ENCODE peak calls at places on chromosomes 5 and 9, in four cellular contexts. One of them, this sample, is unnamed.

GRCh38 chr5:464843-465590 is 22.0 kb downstream of the EXOC3 start:
- DNase-seq in amniotic epithelial cell: no peak
- DNase-seq in stimulated activated naive CD8-positive, alpha-beta T cell treated with anti-CD3 and anti-CD28 coated beads, Interleukin-15, amount 100 ng/mL, for 72 hours: no peak
- DNase-seq in GDM1: no peak
- DNase-seq in this sample: no peak

GRCh38 chr9:79929285-79929684 is 357.5 kb downstream of the TLE4 start:
- DNase-seq in amniotic epithelial cell: no peak
- DNase-seq in stimulated activated naive CD8-positive, alpha-beta T cell treated with anti-CD3 and anti-CD28 coated beads, Interleukin-15, amount 100 ng/mL, for 72 hours: no peak
- DNase-seq in GDM1: no peak
- DNase-seq in this sample: no peak

GRCh38 chr9:106697799-106698591 is 165.0 kb upstream of the ZNF462 start:
- DNase-seq in amniotic epithelial cell: peak; percentile 92
- DNase-seq in stimulated activated naive CD8-positive, alpha-beta T cell treated with anti-CD3 and anti-CD28 coated beads, Interleukin-15, amount 100 ng/mL, for 72 hours: no peak
- DNase-seq in GDM1: no peak
- DNase-seq in this sample: no peak

GRCh38 chr9:121750715-121751623 is 99.5 kb downstream of the DAB2IP start:
- DNase-seq in amniotic epithelial cell: no peak
- DNase-seq in stimulated activated naive CD8-positive, alpha-beta T cell treated with anti-CD3 and anti-CD28 coated beads, Interleukin-15, amount 100 ng/mL, for 72 hours: no peak
- DNase-seq in GDM1: no peak
- DNase-seq in this sample: no peak

GRCh38 chr9:34396276-34397214 is 19.8 kb upstream of the MYORG start:
- DNase-seq in amniotic epithelial cell: no peak
- DNase-seq in stimulated activated naive CD8-positive, alpha-beta T cell treated with anti-CD3 and anti-CD28 coated beads, Interleukin-15, amount 100 ng/mL, for 72 hours: no peak
- DNase-seq in GDM1: no peak
- DNase-seq in this sample: no peak

GRCh38 chr9:21661626-21662025 is 140.8 kb upstream of the MTAP start:
- DNase-seq in amniotic epithelial cell: peak; percentile 83
- DNase-seq in stimulated activated naive CD8-positive, alpha-beta T cell treated with anti-CD3 and anti-CD28 coated beads, Interleukin-15, amount 100 ng/mL, for 72 hours: no peak
- DNase-seq in GDM1: no peak
- DNase-seq in this sample: no peak

GRCh38 chr9:77848897-77849296 is 182.7 kb downstream of the GNAQ start:
- DNase-seq in amniotic epithelial cell: peak; percentile 91
- DNase-seq in stimulated activated naive CD8-positive, alpha-beta T cell treated with anti-CD3 and anti-CD28 coated beads, Interleukin-15, amount 100 ng/mL, for 72 hours: no peak
- DNase-seq in GDM1: no peak
- DNase-seq in this sample: no peak

GRCh38 chr5:178895615-178896571 is at the start of gene ZFP2:
- DNase-seq in amniotic epithelial cell: peak; percentile 42
- DNase-seq in stimulated activated naive CD8-positive, alpha-beta T cell treated with anti-CD3 and anti-CD28 coated beads, Interleukin-15, amount 100 ng/mL, for 72 hours: peak; percentile 35
- DNase-seq in GDM1: no peak
- DNase-seq in this sample: peak; percentile 37

GRCh38 chr5:102290004-102290403 is 6.1 kb downstream of the SLCO4C1 start:
- DNase-seq in amniotic epithelial cell: no peak
- DNase-seq in stimulated activated naive CD8-positive, alpha-beta T cell treated with anti-CD3 and anti-CD28 coated beads, Interleukin-15, amount 100 ng/mL, for 72 hours: no peak
- DNase-seq in GDM1: no peak
- DNase-seq in this sample: no peak

GRCh38 chr9:33619666-33620404 is 95.8 kb downstream of the ANKRD18B start:
- DNase-seq in amniotic epithelial cell: peak; percentile 91
- DNase-seq in stimulated activated naive CD8-positive, alpha-beta T cell treated with anti-CD3 and anti-CD28 coated beads, Interleukin-15, amount 100 ng/mL, for 72 hours: no peak
- DNase-seq in GDM1: peak; percentile 42
- DNase-seq in this sample: no peak

GRCh38 chr5:137923856-137924255 is 34.6 kb downstream of the PKD2L2 start:
- DNase-seq in amniotic epithelial cell: peak; percentile 31
- DNase-seq in stimulated activated naive CD8-positive, alpha-beta T cell treated with anti-CD3 and anti-CD28 coated beads, Interleukin-15, amount 100 ng/mL, for 72 hours: no peak
- DNase-seq in GDM1: no peak
- DNase-seq in this sample: no peak

GRCh38 chr9:9100070-9100469 is 1300.5 kb upstream of the DMAC1 start:
- DNase-seq in amniotic epithelial cell: no peak
- DNase-seq in stimulated activated naive CD8-positive, alpha-beta T cell treated with anti-CD3 and anti-CD28 coated beads, Interleukin-15, amount 100 ng/mL, for 72 hours: no peak
- DNase-seq in GDM1: no peak
- DNase-seq in this sample: no peak

GRCh38 chr9:129176786-129177442 is 1.1 kb downstream of the IER5L start:
- DNase-seq in amniotic epithelial cell: peak; percentile 56
- DNase-seq in stimulated activated naive CD8-positive, alpha-beta T cell treated with anti-CD3 and anti-CD28 coated beads, Interleukin-15, amount 100 ng/mL, for 72 hours: peak; percentile 56
- DNase-seq in GDM1: no peak
- DNase-seq in this sample: peak; percentile 23

GRCh38 chr5:68395844-68396523 is 180.4 kb downstream of the PIK3R1 start:
- DNase-seq in amniotic epithelial cell: no peak
- DNase-seq in stimulated activated naive CD8-positive, alpha-beta T cell treated with anti-CD3 and anti-CD28 coated beads, Interleukin-15, amount 100 ng/mL, for 72 hours: no peak
- DNase-seq in GDM1: no peak
- DNase-seq in this sample: no peak

GRCh38 chr5:53335115-53335514 is 145.3 kb upstream of the FST start:
- DNase-seq in amniotic epithelial cell: no peak
- DNase-seq in stimulated activated naive CD8-positive, alpha-beta T cell treated with anti-CD3 and anti-CD28 coated beads, Interleukin-15, amount 100 ng/mL, for 72 hours: no peak
- DNase-seq in GDM1: no peak
- DNase-seq in this sample: no peak

GRCh38 chr9:124457079-124457886 is 7.0 kb downstream of the ADGRD2 start:
- DNase-seq in amniotic epithelial cell: no peak
- DNase-seq in stimulated activated naive CD8-positive, alpha-beta T cell treated with anti-CD3 and anti-CD28 coated beads, Interleukin-15, amount 100 ng/mL, for 72 hours: no peak
- DNase-seq in GDM1: no peak
- DNase-seq in this sample: no peak

This sample was measured in activated naive CD8-positive, alpha-beta T cell treated with anti-CD3 and anti-CD28 coated beads for 36 hours.